ENCODE peak calls at places on chromosomes 11 and 22, in nine cellular contexts. F is stimulated activated CD8-positive, alpha-beta memory T cell treated with anti-CD3 and anti-CD28 coated beads, Interleukin-7, amount 100 ng/mL, for 24 hours; E is left cardiac atrium; M is NCI-H524; L is iPS DF 6.9; G is stimulated activated CD4-positive, alpha-beta T cell treated with anti-CD3 and anti-CD28 coated beads, TNF-alpha, amount 100 ng/mL, for 1 hour; T is endothelial cell of umbilical vein; K is HCEC 1CT; B is AG09309. Q is an unnamed sample.

GRCh38 chr11:20156876-20157613 is 3.2 kb downstream of the DBX1 start:
- DNase-seq in B (no peak), E (no peak), L (no peak), M (peak; percentile 27), T (no peak), G (no peak), K (no peak), F (no peak), Q (no peak)

GRCh38 chr22:28986366-28986765 is 75.3 kb downstream of the C22orf31 start:
- DNase-seq in B (no peak), L (no peak), E (no peak), T (no peak), M (no peak), G (no peak), K (no peak), F (no peak), Q (no peak)

GRCh38 chr22:45253039-45253641 is 12.4 kb upstream of the KIAA0930 start:
- DNase-seq in M (no peak), E (no peak), L (no peak), T (no peak), K (no peak), F (no peak), B (no peak), G (no peak), Q (no peak)

GRCh38 chr22:23245045-23245798 is 64.9 kb downstream of the BCR start:
- DNase-seq in G (no peak), F (no peak), L (no peak), E (no peak), M (no peak), K (peak; percentile 86), B (peak; percentile 24), T (no peak), Q (no peak)

GRCh38 chr11:92556435-92556834 is 331.8 kb downstream of the FAT3 start:
- DNase-seq in K (no peak), E (no peak), F (no peak), L (no peak), B (no peak), T (no peak), G (no peak), M (no peak), Q (no peak)

GRCh38 chr11:92707665-92708064 is 261.8 kb upstream of the MTNR1B start:
- DNase-seq in E (no peak), M (no peak), F (no peak), K (no peak), L (no peak), B (no peak), T (no peak), G (no peak), Q (no peak)

GRCh38 chr11:105573091-105573490 is 36.8 kb upstream of the GRIA4 start:
- DNase-seq in M (no peak), B (no peak), L (no peak), F (no peak), E (no peak), K (no peak), T (peak; percentile 1), G (no peak), Q (no peak)

GRCh38 chr11:113504586-113504985 is 29.4 kb upstream of the DRD2 start:
- DNase-seq in B (no peak), F (no peak), E (no peak), M (no peak), T (no peak), G (no peak), K (no peak), L (no peak), Q (no peak)

GRCh38 chr22:45918455-45919370 is 58.2 kb downstream of the WNT7B start:
- DNase-seq in B (no peak), G (no peak), M (no peak), L (no peak), E (no peak), F (no peak), K (no peak), T (no peak), Q (no peak)

GRCh38 chr11:34977039-34977906 is 60.9 kb downstream of the PDHX start:
- DNase-seq in T (peak; percentile 79), F (no peak), M (no peak), L (no peak), B (peak; percentile 48), K (peak; percentile 92), G (no peak), E (no peak), Q (peak; percentile 52)

GRCh38 chr11:36508743-36509142 is 1.3 kb downstream of the TRAF6 start:
- DNase-seq in E (no peak), G (no peak), B (no peak), L (no peak), M (no peak), K (no peak), T (no peak), F (no peak), Q (peak; percentile 4)

GRCh38 chr11:68297812-68298658 is 14.4 kb upstream of the LRP5 start:
- DNase-seq in M (peak; percentile 42), B (peak; percentile 14), E (peak; percentile 83), K (peak; percentile 69), F (peak; percentile 46), G (peak; percentile 69), T (peak; percentile 74), L (peak; percentile 75), Q (no peak)

GRCh38 chr11:3165916-3166267 is 782 bp upstream of the OSBPL5 start:
- DNase-seq in M (no peak), L (no peak), E (peak; percentile 19), T (no peak), G (no peak), B (no peak), K (no peak), F (no peak), Q (no peak)

GRCh38 chr11:112734207-112734606 is 227.0 kb upstream of the NCAM1 start:
- DNase-seq in L (peak; percentile 9), K (peak; percentile 2), M (no peak), B (no peak), E (peak; percentile 35), T (no peak), G (no peak), F (no peak), Q (no peak)

GRCh38 chr11:1150095-1150494 is 7.7 kb upstream of the MUC5AC start:
- DNase-seq in K (no peak), M (no peak), F (no peak), G (no peak), B (no peak), T (no peak), E (peak; percentile 19), L (no peak), Q (no peak)